ENCODE peak calls at places on chromosomes 16 and 17, in four cellular contexts. I, Z, W and K are unnamed samples.

GRCh38 chr17:11996722-11997146 is 541 bp downstream of the ZNF18 start:
- DNase-seq in Z (no peak), W (peak), I (peak), K (peak)

GRCh38 chr16:89096768-89097527 is 3.3 kb downstream of the ACSF3 start:
- DNase-seq in I (no peak), Z (no peak), W (no peak), K (no peak)

GRCh38 chr16:22813946-22814325 is at the start of gene HS3ST2:
- DNase-seq in Z (no peak), W (no peak), I (no peak), K (no peak)

GRCh38 chr16:89325861-89326471 is 108.5 kb downstream of the ZNF778 start:
- DNase-seq in W (no peak), Z (peak), I (peak), K (no peak)

GRCh38 chr16:85995591-85996461 is 96.9 kb downstream of the IRF8 start:
- DNase-seq in Z (no peak), W (peak), I (no peak), K (no peak)

GRCh38 chr17:72357764-72358365 is 237.0 kb downstream of the SOX9 start:
- DNase-seq in Z (no peak), W (no peak), I (no peak), K (no peak)

GRCh38 chr16:19223235-19223847 is 55.3 kb downstream of the SYT17 start:
- DNase-seq in W (no peak), Z (no peak), I (peak), K (no peak)

GRCh38 chr16:55125818-55126385 is 195.2 kb downstream of the IRX5 start:
- DNase-seq in Z (no peak), W (no peak), I (no peak), K (no peak)

DNA sequence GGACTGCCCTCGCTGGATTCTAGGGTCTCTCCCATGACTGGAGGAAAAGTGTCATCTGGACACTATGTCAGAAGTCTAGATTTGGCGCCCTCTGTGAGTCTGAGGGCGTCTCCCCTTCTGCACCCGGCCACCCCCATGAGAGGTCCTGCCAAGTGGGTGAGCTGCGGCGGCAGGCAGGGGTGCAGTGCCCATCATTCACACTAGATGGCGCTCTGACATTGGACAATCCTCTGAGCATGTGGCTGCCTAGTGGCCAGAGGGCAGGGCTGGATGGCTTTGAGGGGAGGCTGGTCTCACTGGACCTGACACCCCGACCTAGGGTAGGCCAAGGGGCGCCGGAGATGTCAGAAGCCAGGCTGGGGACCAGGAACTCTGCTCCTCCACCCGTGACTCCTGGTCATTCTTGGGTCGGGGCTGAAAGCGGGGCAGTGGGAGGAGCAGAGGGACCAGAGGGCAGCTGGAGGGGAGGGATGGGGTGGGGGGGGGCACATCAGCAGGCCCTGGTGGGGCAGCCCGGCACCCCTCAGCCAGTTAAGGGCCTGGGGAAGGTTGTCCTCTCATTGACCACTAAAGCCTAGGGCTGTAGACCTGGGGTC is 28.0 kb downstream of the MRM1 start:
- DNase-seq in Z (peak), W (peak), I (peak), K (peak)
- TF ChIP-seq SPI1 in Z (no peak), W (no peak), I (no peak), K (no peak)

DNA sequence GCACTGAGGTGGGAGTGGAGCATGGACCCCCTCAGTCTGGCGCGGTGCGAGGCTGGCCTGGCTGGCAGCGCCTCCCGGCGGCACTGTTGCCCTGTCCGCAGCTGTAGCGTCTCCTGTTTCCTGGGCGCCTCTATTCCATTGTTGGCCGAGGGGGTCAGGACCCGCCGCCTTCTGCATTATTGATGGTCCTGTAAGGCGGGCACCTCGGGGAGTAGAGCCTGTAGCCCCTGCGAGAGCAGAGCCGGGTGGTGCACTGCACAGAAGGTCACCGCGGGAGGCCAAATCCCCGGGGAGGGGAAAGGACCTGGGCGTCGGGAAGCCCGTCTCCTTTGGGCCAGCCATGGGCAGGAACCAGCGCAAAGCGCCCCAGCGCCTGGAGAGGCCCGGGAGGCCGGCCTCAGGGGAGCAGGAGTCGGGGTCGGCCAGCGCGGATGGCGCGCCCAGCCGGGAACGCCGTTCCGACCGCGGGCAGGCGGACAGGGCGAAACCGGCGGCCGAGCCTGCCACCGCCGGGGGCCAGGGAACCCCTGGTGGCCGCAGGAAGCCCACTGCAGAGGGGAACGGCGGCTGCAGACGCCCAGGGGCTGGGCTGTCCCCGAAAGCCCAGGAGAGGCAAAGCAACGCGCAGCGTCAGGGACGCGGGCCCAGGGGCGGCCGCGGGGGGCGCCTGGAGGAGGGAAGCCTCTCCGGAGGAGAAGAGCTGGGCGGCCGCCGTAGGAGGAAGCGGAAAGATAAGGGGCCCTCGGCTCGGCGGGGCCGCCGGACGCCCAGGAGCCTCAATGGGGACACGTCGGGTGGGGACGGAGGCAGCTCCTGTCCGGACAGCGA is at the start of gene MYO15B:
- DNase-seq in Z (no peak), W (no peak), I (peak), K (peak)
- TF ChIP-seq SPI1 in Z (no peak), W (no peak), I (no peak), K (peak)

GRCh38 chr16:84883301-84883700 is 63.5 kb downstream of the CRISPLD2 start:
- DNase-seq in W (no peak), Z (no peak), I (no peak), K (no peak)

GRCh38 chr16:84876873-84877606 is 57.3 kb downstream of the CRISPLD2 start:
- DNase-seq in I (no peak), W (no peak), Z (no peak), K (no peak)

GRCh38 chr16:84878770-84879169 is 59.0 kb downstream of the CRISPLD2 start:
- DNase-seq in Z (no peak), W (no peak), I (no peak), K (no peak)

GRCh38 chr16:84881702-84882521 is 62.1 kb downstream of the CRISPLD2 start:
- DNase-seq in Z (no peak), I (peak), W (no peak), K (no peak)

GRCh38 chr16:84879569-84880487 is 60.0 kb downstream of the CRISPLD2 start:
- DNase-seq in I (peak), Z (no peak), W (no peak), K (no peak)
- TF ChIP-seq SPI1 in I (no peak), Z (no peak), W (no peak), K (no peak)

GRCh38 chr17:75260679-75261335 is 599 bp downstream of the GGA3 start:
- DNase-seq in Z (no peak), W (no peak), I (no peak), K (no peak)

GRCh38 chr17:75263051-75263450 is 1.4 kb downstream of the MRPS7 start:
- DNase-seq in I (no peak), Z (no peak), W (no peak), K (no peak)

GRCh38 chr17:75262112-75262606 is 480 bp downstream of the MRPS7 start:
- DNase-seq in W (no peak), I (peak), Z (no peak), K (no peak)

GRCh38 chr17:75265614-75266314 is 4.1 kb downstream of the MRPS7 start:
- DNase-seq in Z (no peak), I (no peak), W (no peak), K (no peak)

DNA sequence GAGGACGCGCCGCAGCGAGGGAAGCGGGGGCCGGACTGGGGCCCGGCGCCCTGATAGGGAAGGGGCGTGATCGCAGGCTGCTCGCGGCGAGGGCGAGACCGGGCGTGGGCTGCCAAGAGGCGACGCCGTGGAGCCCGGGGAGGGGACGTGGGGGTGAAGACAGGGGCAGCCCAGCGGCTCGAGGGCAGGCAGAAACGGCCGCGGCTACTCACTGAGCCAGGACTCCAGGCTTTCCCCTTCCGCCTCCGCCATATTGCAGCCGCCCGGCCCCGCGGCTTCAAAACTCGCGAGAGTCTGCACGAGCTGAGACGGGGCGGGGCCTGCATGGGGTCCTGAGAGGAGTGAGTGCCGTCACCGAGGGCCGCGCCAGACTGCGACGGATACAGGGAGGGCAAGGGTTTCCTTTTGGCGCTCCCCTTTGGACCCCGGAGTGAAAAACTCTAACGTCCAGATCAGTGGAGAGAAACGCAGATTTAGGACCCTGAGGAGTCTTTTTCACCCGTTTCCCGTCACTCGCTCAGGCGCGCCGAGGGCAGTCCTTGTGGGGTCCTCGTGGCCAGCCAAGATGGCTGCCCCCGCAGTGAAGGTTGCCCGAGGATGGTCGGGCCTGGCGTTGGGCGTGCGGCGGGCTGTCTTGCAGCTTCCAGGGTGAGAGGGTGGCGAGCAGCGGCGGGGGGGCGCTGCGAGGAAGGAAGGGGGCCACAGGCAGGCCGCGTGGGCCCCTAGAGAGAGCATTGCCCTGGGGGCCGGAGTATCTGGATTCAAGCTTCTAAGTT is at the start of the genes GGA3 and MRPS7:
- DNase-seq in Z (peak), I (peak), W (peak), K (peak)
- TF ChIP-seq SPI1 in Z (no peak), I (no peak), W (no peak), K (no peak)